ENCODE peak calls at places on chromosomes 16 and 17, in nine cellular contexts. U is lower lobe of right lung; H is ascending aorta; G is tibial nerve; C is cardiac muscle cell; T is Peyer's patch; M is CD8-positive, alpha-beta T cell; P is SK-N-SH; V is right atrium auricular region. Q is an unnamed sample.

GRCh38 chr16:54921229-54921824 is 9.3 kb upstream of the IRX5 start:
- DNase-seq in U (no peak), H (no peak), G (no peak), C (peak; percentile 17), T (no peak), M (no peak), P (no peak), V (no peak), Q (no peak)

GRCh38 chr16:660459-661183 is 7.3 kb upstream of the RHOT2 start:
- DNase-seq in U (peak; percentile 97), H (no peak), G (peak; percentile 87), C (peak; percentile 86), T (peak; percentile 94), M (peak; percentile 66), P (peak; percentile 98), V (peak; percentile 89), Q (peak; percentile 95)

GRCh38 chr17:29581583-29582253 is 7.7 kb downstream of the GIT1 start:
- DNase-seq in U (peak; percentile 47), H (no peak), G (no peak), C (no peak), T (no peak), M (no peak), P (peak; percentile 35), V (no peak), Q (peak; percentile 58)

GRCh38 chr17:18141210-18141803 is 32.8 kb downstream of the MYO15A start:
- DNase-seq in U (no peak), H (no peak), G (no peak), C (peak; percentile 64), T (peak; percentile 58), M (no peak), P (peak; percentile 72), V (no peak), Q (no peak)

GRCh38 chr17:39080416-39081179 is 70.8 kb downstream of the PLXDC1 start:
- DNase-seq in U (no peak), H (no peak), G (no peak), C (peak; percentile 56), T (no peak), M (no peak), P (no peak), V (no peak), Q (peak; percentile 80)

GRCh38 chr16:85961988-85962915 is 63.3 kb downstream of the IRF8 start:
- DNase-seq in U (no peak), H (no peak), G (no peak), C (no peak), T (no peak), M (no peak), P (no peak), V (no peak), Q (no peak)

GRCh38 chr16:12675852-12676251 is 127.8 kb downstream of the CPPED1 start:
- DNase-seq in U (no peak), H (no peak), G (no peak), C (peak; percentile 20), T (no peak), M (no peak), P (no peak), V (no peak), Q (no peak)

GRCh38 chr16:1093284-1094123 is 2.5 kb downstream of the C1QTNF8 start:
- DNase-seq in U (no peak), H (no peak), G (no peak), C (peak; percentile 42), T (no peak), M (no peak), P (peak; percentile 80), V (no peak), Q (no peak)

GRCh38 chr16:30609002-30609927 is 924 bp downstream of the ZNF689 start:
- DNase-seq in U (peak; percentile 74), H (no peak), G (no peak), C (peak; percentile 59), T (peak; percentile 67), M (peak; percentile 70), P (peak; percentile 84), V (no peak), Q (peak; percentile 81)

GRCh38 chr16:5502467-5502869 is 404.9 kb upstream of the EEF2KMT start:
- DNase-seq in U (no peak), H (no peak), G (no peak), C (no peak), T (no peak), M (no peak), P (peak; percentile 76), V (no peak), Q (no peak)

GRCh38 chr16:56972403-56972802 is 10.7 kb downstream of the CETP start:
- DNase-seq in U (no peak), H (no peak), G (no peak), C (no peak), T (no peak), M (no peak), P (no peak), V (no peak), Q (no peak)

GRCh38 chr17:34318474-34318873 is 761 bp upstream of the CCL8 start:
- DNase-seq in U (peak; percentile 59), H (no peak), G (no peak), C (no peak), T (no peak), M (no peak), P (no peak), V (no peak), Q (peak; percentile 54)

GRCh38 chr17:6494239-6494941 is 50.1 kb downstream of the PIMREG start:
- DNase-seq in U (peak; percentile 44), H (no peak), G (no peak), C (no peak), T (peak; percentile 10), M (no peak), P (no peak), V (no peak), Q (peak; percentile 3)

GRCh38 chr16:86576591-86577313 is 1.6 kb upstream of the FOXL1 start:
- DNase-seq in U (no peak), H (no peak), G (no peak), C (no peak), T (no peak), M (no peak), P (no peak), V (no peak), Q (no peak)

DNA sequence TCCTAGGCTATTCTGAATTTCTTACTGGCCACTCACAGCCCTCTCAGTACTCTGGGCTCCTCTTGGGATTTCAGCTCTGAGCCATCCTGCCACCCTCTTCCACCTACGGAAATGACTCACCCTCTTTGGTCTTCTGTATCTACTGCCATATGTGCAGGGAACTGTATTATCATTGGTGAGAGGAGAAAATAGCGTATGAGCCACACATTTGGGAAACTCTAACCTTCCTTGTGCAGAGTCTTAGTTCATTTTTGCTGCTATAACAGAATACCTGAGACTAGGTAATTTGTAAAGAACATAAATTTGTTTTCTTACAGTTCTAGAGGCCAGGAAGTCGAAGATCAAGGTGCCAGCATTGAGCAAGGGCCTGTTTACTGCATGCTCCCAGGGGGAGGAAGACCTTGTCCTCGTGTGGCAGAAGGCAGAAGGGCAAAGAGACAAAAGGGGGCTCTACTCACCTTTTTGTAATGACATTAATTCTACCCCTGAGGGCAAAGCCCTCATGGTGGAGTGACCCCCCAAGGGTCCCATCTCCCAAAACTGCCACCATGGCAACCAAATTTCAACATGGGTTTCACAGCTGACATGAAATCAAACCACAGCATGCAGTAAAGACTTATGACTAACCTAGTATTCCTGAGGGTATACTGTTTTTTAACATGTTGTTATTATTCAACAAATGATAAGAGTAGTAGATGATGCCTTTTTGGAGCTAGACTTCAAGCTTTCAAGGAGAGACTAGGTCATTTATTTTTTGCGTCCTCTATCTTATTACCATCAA is 191.8 kb downstream of the PRKCA start:
- DNase-seq in U (no peak), H (no peak), G (no peak), C (peak; percentile 85), T (no peak), M (no peak), P (no peak), V (no peak), Q (no peak)
- H3K9me3 ChIP-seq in U (no peaks in the 10 kb centered on the region), H (no peaks in the 10 kb centered on the region), G (no peaks in the 10 kb centered on the region), C (no peaks in the 10 kb centered on the region), T (no peaks in the 10 kb centered on the region), M (no peaks in the 10 kb centered on the region), P (no peaks in the 10 kb centered on the region), V (no peaks in the 10 kb centered on the region), Q (no peaks in the 10 kb centered on the region)

GRCh38 chr16:27399969-27400368 is 2.0 kb upstream of the IL21R start:
- DNase-seq in U (no peak), H (no peak), G (no peak), C (no peak), T (no peak), M (no peak), P (no peak), V (no peak), Q (no peak)
- H3K4me3 ChIP-seq in U (no peak overlapping the region), H (no peak overlapping the region), G (no peak overlapping the region), C (no peak overlapping the region), T (no peak overlapping the region), M (no peak overlapping the region), P (no peak overlapping the region), V (no peak overlapping the region), Q (no peak overlapping the region)

GRCh38 chr17:69154267-69154666 is 12.6 kb upstream of the ABCA6 start:
- DNase-seq in U (no peak), H (no peak), G (no peak), C (no peak), T (no peak), M (no peak), P (no peak), V (no peak), Q (no peak)

GRCh38 chr17:69147460-69147859 is 5.8 kb upstream of the ABCA6 start:
- DNase-seq in U (no peak), H (no peak), G (no peak), C (no peak), T (no peak), M (no peak), P (no peak), V (no peak), Q (no peak)

GRCh38 chr17:69144621-69145255 is 3.0 kb upstream of the ABCA6 start:
- DNase-seq in U (no peak), H (no peak), G (no peak), C (no peak), T (no peak), M (no peak), P (no peak), V (no peak), Q (no peak)

DNA sequence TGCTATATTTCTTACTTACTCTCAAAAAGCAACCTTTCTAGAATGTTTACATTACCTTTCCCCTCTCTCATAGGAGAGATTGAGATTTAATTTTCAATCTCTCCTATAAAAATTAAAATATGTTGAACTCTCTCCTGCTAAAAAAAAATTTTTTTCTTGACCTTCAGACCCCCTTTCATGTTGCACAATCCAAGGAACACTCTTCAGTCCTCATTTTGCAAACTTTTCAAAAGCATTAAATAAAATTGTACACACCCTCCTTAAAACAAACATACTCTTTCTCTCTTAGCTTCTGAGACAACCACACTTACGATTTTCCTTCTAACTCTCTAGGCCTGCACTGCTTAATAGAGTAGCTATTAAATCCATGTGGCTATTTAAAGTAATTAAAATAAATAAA is 8.6 kb upstream of the ABCA6 start:
- DNase-seq in U (no peak), H (no peak), G (no peak), C (no peak), T (no peak), M (no peak), P (no peak), V (no peak), Q (no peak)
- H3K27ac ChIP-seq in U (no peak overlapping the region), H (no peak overlapping the region), G (no peak overlapping the region), C (no peak overlapping the region), T (no peak overlapping the region), M (no peak overlapping the region), P (no peak overlapping the region), V (no peak overlapping the region), Q (no peak overlapping the region)

DNA sequence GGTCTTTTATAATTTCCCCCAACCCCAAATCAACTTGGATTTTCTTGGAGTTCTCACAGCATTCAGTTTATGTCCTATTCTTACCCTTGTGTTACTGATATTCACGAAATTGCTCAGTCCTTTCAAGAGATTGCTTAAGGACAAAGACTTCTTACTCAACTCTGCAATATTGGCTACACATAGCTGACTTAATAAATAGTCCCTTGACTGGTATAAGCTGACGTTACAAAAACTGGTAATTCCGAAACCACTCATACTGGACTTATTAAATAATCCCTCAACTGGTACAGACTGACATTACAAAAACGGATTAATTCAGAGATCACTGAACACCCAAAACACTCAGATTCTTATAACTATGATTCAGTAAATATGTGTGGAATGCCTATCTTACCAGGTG is 860 bp downstream of the TIGD7 start:
- DNase-seq in U (no peak), H (no peak), G (no peak), C (peak; percentile 27), T (no peak), M (no peak), P (no peak), V (no peak), Q (no peak)
- H3K9me3 ChIP-seq in U (peaks cover 66% of the 10 kb centered on the region), H (peaks cover 36% of the 10 kb centered on the region), G (no peaks in the 10 kb centered on the region), C (no peaks in the 10 kb centered on the region), T (peaks cover 3% of the 10 kb centered on the region), M (peaks cover 26% of the 10 kb centered on the region), P (peaks cover 14% of the 10 kb centered on the region), V (peaks cover 71% of the 10 kb centered on the region), Q (peaks cover 10% of the 10 kb centered on the region)